ENCODE peak calls at places on chromosomes 7 and 10, in six cellular contexts. K is lower leg skin, G is fibroblast of mammary gland, J is tibial artery, O is epithelial cell of esophagus, D is progenitor cell of endocrine pancreas. P is an unnamed sample.

GRCh38 chr10:97016728-97017473 is 168.9 kb downstream of the SLIT1 start:
- DNase-seq in J (peak; percentile 38), O (no peak), K (no peak), D (no peak), G (no peak), P (no peak)

GRCh38 chr10:49163741-49164140 is 24.4 kb downstream of the TMEM273 start:
- DNase-seq in J (no peak), D (no peak), G (peak; percentile 94), K (no peak), O (no peak), P (no peak)

GRCh38 chr7:129644634-129645230 is 33.2 kb downstream of the NRF1 start:
- DNase-seq in D (no peak), J (no peak), G (peak; percentile 68), K (no peak), O (peak; percentile 62), P (peak; percentile 62)

GRCh38 chr7:159012353-159013069 is 132.2 kb downstream of the VIPR2 start:
- DNase-seq in K (no peak), J (peak; percentile 96), O (no peak), D (no peak), G (no peak), P (peak; percentile 63)

GRCh38 chr7:64516451-64516850 is 46.4 kb downstream of the ZNF680 start:
- DNase-seq in K (no peak), O (no peak), G (no peak), J (no peak), D (no peak), P (no peak)

GRCh38 chr10:118278649-118279048 is 63.5 kb downstream of the FAM204A start:
- DNase-seq in O (peak; percentile 67), K (no peak), J (no peak), G (no peak), D (no peak), P (peak; percentile 30)

GRCh38 chr7:36838616-36839015 is 114.3 kb upstream of the AOAH start:
- DNase-seq in K (no peak), J (no peak), O (no peak), D (no peak), G (no peak), P (no peak)

GRCh38 chr7:815284-816216 is 16.7 kb upstream of the SUN1 start:
- DNase-seq in K (peak; percentile 90), G (no peak), D (peak; percentile 81), O (no peak), J (no peak), P (no peak)

GRCh38 chr7:132577206-132578049 is 1.2 kb upstream of the PLXNA4 start:
- DNase-seq in D (peak; percentile 54), K (peak; percentile 90), G (peak; percentile 43), O (peak; percentile 20), J (peak; percentile 75), P (no peak)

GRCh38 chr10:122845783-122846332 is at the start of gene CUZD1:
- DNase-seq in O (no peak), J (no peak), G (no peak), D (no peak), K (no peak), P (no peak)

GRCh38 chr10:121739114-121739513 is 140.9 kb upstream of the FGFR2 start:
- DNase-seq in K (no peak), J (no peak), D (no peak), O (no peak), G (no peak), P (no peak)

GRCh38 chr10:224571-224970 is 89.3 kb downstream of the ZMYND11 start:
- DNase-seq in O (no peak), J (no peak), D (no peak), G (no peak), K (no peak), P (no peak)

GRCh38 chr10:77348082-77348481 is 289.5 kb downstream of the KCNMA1 start:
- DNase-seq in O (no peak), D (no peak), G (peak; percentile 23), K (no peak), J (no peak), P (no peak)

GRCh38 chr10:132036153-132036886 is 29.4 kb upstream of the JAKMIP3 start:
- DNase-seq in O (peak; percentile 24), K (no peak), J (no peak), G (peak; percentile 7), D (no peak), P (no peak)

GRCh38 chr7:93958216-93958615 is 36.7 kb downstream of the GNG11 start:
- DNase-seq in K (no peak), G (peak; percentile 81), O (peak; percentile 4), J (no peak), D (no peak), P (peak; percentile 17)

GRCh38 chr10:116673866-116674265 is 53.1 kb downstream of the PNLIPRP2 start:
- DNase-seq in K (no peak), O (no peak), J (no peak), G (no peak), D (no peak), P (no peak)

GRCh38 chr7:114375914-114376313 is 38.7 kb upstream of the FOXP2 start:
- DNase-seq in J (no peak), D (no peak), K (no peak), O (peak; percentile 36), G (no peak), P (no peak)

GRCh38 chr10:15485684-15486316 is 114.7 kb upstream of the FAM171A1 start:
- DNase-seq in J (peak; percentile 81), G (peak; percentile 92), K (no peak), O (no peak), D (no peak), P (peak; percentile 16)

GRCh38 chr7:320297-320696 is 30.3 kb downstream of the FOXL3 start:
- DNase-seq in G (no peak), J (no peak), D (no peak), O (no peak), K (no peak), P (no peak)

GRCh38 chr10:119242191-119242590 is 34.8 kb downstream of the GRK5 start:
- DNase-seq in D (no peak), K (no peak), J (no peak), O (no peak), G (no peak), P (no peak)

GRCh38 chr10:132845041-132845551 is 59.1 kb upstream of the NKX6-2 start:
- DNase-seq in K (peak; percentile 74), D (no peak), O (no peak), J (peak; percentile 57), G (no peak), P (no peak)

GRCh38 chr7:1197997-1198632 is 34.6 kb upstream of the UNCX start:
- DNase-seq in J (no peak), O (peak; percentile 10), K (no peak), G (peak; percentile 80), D (no peak), P (peak; percentile 60)

GRCh38 chr7:23594879-23595604 is 2.1 kb upstream of the CCDC126 start:
- DNase-seq in G (peak; percentile 24), O (peak; percentile 85), K (no peak), J (no peak), D (no peak), P (peak; percentile 68)

GRCh38 chr10:266974-267425 is 131.7 kb downstream of the ZMYND11 start:
- DNase-seq in D (no peak), O (peak; percentile 46), K (no peak), G (peak; percentile 41), J (no peak), P (peak; percentile 80)

DNA sequence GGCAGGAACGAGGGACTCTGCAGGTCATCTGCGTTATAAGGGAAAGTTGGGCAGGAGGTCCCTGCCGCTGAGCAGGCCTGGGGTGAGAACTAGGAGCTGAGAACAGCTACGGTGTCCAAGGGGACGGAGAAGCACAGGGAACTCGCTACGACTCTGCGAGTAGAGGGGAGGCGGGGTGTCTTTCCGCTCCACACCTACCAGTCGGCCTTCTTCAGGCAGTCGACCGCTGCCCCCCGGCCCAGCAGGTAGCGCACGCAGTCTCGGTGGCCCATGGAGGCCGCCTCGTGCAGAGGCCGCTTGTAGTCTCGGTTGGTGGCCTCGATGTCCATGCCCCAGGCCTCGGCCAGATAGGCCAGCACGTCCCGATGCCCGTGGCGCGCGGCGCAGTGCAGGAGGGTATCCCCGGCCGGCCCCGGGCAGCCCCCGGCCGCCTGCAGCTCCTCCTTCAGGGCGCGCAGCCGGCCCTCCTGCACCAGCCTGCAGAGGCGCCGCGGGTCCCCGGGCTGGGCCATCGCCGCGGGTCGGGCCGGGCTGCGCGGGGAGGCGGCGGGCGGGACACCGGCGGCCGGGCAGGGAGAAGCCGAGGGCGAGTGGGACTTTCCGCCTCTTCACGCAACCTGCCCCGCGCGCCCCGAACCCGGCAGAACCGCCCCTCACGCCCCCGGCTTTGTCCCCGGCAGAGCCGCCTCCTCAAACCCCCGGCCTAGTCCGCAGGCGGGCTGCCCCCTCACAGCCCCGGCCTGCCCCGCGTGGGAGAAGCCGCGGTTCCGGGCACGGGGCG is 660 bp downstream of the ANKRD16 start:
- DNase-seq in K (peak; percentile 86), D (peak; percentile 39), J (peak; percentile 72), O (peak; percentile 29), G (peak; percentile 11), P (peak; percentile 27)
- TF ChIP-seq CTCF in K (no peak), D (no peak), J (no peak), O (no peak), G (no peak), P (no peak)

GRCh38 chr7:150755473-150756099 is 18.4 kb downstream of the GIMAP5 start:
- DNase-seq in O (no peak), K (no peak), G (peak; percentile 59), J (no peak), D (no peak), P (no peak)

GRCh38 chr7:150754950-150755349 is 17.7 kb downstream of the GIMAP5 start:
- DNase-seq in O (no peak), K (no peak), J (no peak), D (no peak), G (no peak), P (no peak)

GRCh38 chr7:150753826-150754603 is 16.8 kb downstream of the GIMAP5 start:
- DNase-seq in O (peak; percentile 5), G (peak; percentile 67), K (no peak), D (no peak), J (no peak), P (peak; percentile 20)

GRCh38 chr7:150759479-150759878 is 22.3 kb downstream of the GIMAP5 start:
- DNase-seq in G (no peak), O (no peak), K (no peak), D (no peak), J (no peak), P (no peak)

GRCh38 chr7:150756858-150757257 is 19.6 kb downstream of the GIMAP5 start:
- DNase-seq in D (no peak), K (no peak), O (peak; percentile 34), G (peak; percentile 21), J (no peak), P (peak; percentile 46)
- TF ChIP-seq CTCF in D (peak; percentile 44), K (no peak), O (no peak), G (peak; percentile 31), J (peak; percentile 10), P (peak; percentile 35)

DNA sequence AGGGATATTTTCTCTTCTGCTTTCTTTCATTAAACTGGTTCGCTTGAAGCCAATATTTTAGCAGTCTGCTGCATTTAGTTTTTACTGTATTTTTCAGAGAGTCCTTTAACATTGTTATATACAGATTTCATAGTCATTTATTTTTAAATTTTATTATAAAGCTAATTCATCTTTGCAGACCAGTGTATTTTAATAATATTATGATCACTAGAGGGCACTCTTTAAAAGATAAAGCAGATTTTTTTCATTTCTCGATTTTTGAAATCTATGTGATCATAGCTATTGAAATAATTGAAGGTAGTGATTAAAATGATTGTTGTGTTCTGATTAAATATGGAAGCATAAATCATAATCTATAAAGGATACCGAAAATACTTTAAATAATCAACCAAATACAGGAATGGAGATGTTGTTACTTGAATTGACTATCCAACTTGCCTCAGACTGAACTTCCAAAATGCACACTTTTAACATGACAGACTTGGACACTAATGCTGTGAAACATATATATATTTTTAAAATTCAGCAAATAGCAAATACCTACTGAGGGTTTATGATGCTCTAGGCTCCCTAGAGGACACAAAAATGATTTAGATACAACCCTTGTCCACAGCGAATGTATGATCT is 35.2 kb downstream of the ST7 start:
- DNase-seq in K (no peak), O (no peak), D (no peak), G (peak; percentile 20), J (no peak), P (no peak)
- TF ChIP-seq CTCF in K (no peak), O (no peak), D (peak; percentile 47), G (no peak), J (peak; percentile 47), P (peak; percentile 36)

GRCh38 chr7:140304071-140304799 is 94.1 kb downstream of the SLC37A3 start:
- DNase-seq in K (peak; percentile 68), G (peak; percentile 47), O (peak; percentile 35), J (no peak), D (no peak), P (no peak)
- TF ChIP-seq CTCF in K (no peak), G (peak; percentile 41), O (peak; percentile 29), J (no peak), D (no peak), P (no peak)

P was measured in MCF 10A.